ENCODE peak calls at places on chromosomes 5 and 9, in eight cellular contexts. T is CD4-positive, CD25-positive, alpha-beta regulatory T cell; D is upper lobe of right lung; F is psoas muscle; Q is breast epithelium; Z is pancreas; V is CD8-positive, alpha-beta T cell; J is SJSA1. U is an unnamed sample.

GRCh38 chr5:64606926-64607325 is 83.4 kb upstream of the SHISAL2B start:
- DNase-seq in T (no peak), D (no peak), F (no peak), Q (no peak), Z (no peak), V (no peak), J (no peak), U (no peak)

GRCh38 chr9:121557581-121558422 is 58.2 kb upstream of the GGTA1 start:
- DNase-seq in T (no peak), D (peak), F (peak), Q (peak), Z (no peak), V (no peak), J (peak), U (peak)

GRCh38 chr5:39219433-39219832 is at the start of gene FYB1:
- DNase-seq in T (no peak), D (no peak), F (no peak), Q (no peak), Z (no peak), V (no peak), J (no peak), U (peak)

GRCh38 chr5:53472720-53473510 is 7.5 kb upstream of the FST start:
- DNase-seq in T (no peak), D (no peak), F (no peak), Q (no peak), Z (no peak), V (no peak), J (no peak), U (no peak)

GRCh38 chr9:135228345-135228982 is 141.0 kb downstream of the OLFM1 start:
- DNase-seq in T (no peak), D (peak), F (peak), Q (no peak), Z (no peak), V (no peak), J (no peak), U (no peak)

GRCh38 chr9:2461886-2462285 is 159.7 kb upstream of the VLDLR start:
- DNase-seq in T (no peak), D (no peak), F (no peak), Q (no peak), Z (no peak), V (no peak), J (no peak), U (no peak)

GRCh38 chr5:151745071-151745705 is 13.2 kb downstream of the ATOX1 start:
- DNase-seq in T (no peak), D (no peak), F (no peak), Q (peak), Z (no peak), V (no peak), J (peak), U (peak)

GRCh38 chr5:161233553-161233952 is 313.0 kb downstream of the GABRB2 start:
- DNase-seq in T (no peak), D (no peak), F (no peak), Q (no peak), Z (no peak), V (no peak), J (no peak), U (no peak)

GRCh38 chr5:149681252-149681651 is 48.9 kb upstream of the PPARGC1B start:
- DNase-seq in T (no peak), D (no peak), F (no peak), Q (no peak), Z (no peak), V (no peak), J (no peak), U (no peak)
- H3K27ac ChIP-seq in T (no peak), D (no peak), F (no peak), Q (no peak), Z (no peak), V (no peak), J (no peak), U (no peak)

GRCh38 chr5:167753725-167754490 is 537.5 kb upstream of the WWC1 start:
- DNase-seq in T (no peak), D (no peak), F (no peak), Q (no peak), Z (no peak), V (no peak), J (no peak), U (no peak)
- H3K27ac ChIP-seq in T (no peak), D (no peak), F (no peak), Q (no peak), Z (no peak), V (no peak), J (no peak), U (no peak)

GRCh38 chr9:36575411-36575882 is 2.8 kb downstream of the MELK start:
- DNase-seq in T (no peak), D (no peak), F (no peak), Q (no peak), Z (no peak), V (no peak), J (no peak), U (no peak)
- H3K27ac ChIP-seq in T (no peak), D (no peak), F (no peak), Q (no peak), Z (no peak), V (no peak), J (peak), U (no peak)

GRCh38 chr5:133397986-133398645 is 214.2 kb downstream of the FSTL4 start:
- DNase-seq in T (no peak), D (no peak), F (no peak), Q (no peak), Z (no peak), V (no peak), J (no peak), U (no peak)

GRCh38 chr5:133396724-133397123 is 215.6 kb downstream of the FSTL4 start:
- DNase-seq in T (no peak), D (no peak), F (no peak), Q (no peak), Z (no peak), V (no peak), J (no peak), U (no peak)

GRCh38 chr5:133398646-133399081 is 213.7 kb downstream of the FSTL4 start:
- DNase-seq in T (no peak), D (no peak), F (no peak), Q (no peak), Z (no peak), V (no peak), J (no peak), U (no peak)

GRCh38 chr5:133396187-133396621 is 216.1 kb downstream of the FSTL4 start:
- DNase-seq in T (no peak), D (no peak), F (no peak), Q (no peak), Z (no peak), V (no peak), J (no peak), U (no peak)

GRCh38 chr5:133397432-133397831 is 214.9 kb downstream of the FSTL4 start:
- DNase-seq in T (no peak), D (no peak), F (no peak), Q (no peak), Z (no peak), V (no peak), J (no peak), U (no peak)
- H3K27ac ChIP-seq in T (no peak), D (no peak), F (no peak), Q (no peak), Z (no peak), V (no peak), J (no peak), U (no peak)

GRCh38 chr5:68746220-68747076 is 347.4 kb upstream of the SLC30A5 start:
- DNase-seq in T (no peak), D (no peak), F (no peak), Q (peak), Z (no peak), V (no peak), J (no peak), U (peak)

GRCh38 chr5:68740204-68740910 is 353.5 kb upstream of the SLC30A5 start:
- DNase-seq in T (no peak), D (no peak), F (no peak), Q (no peak), Z (no peak), V (no peak), J (no peak), U (no peak)

GRCh38 chr5:68745459-68745858 is 348.4 kb upstream of the SLC30A5 start:
- DNase-seq in T (no peak), D (no peak), F (no peak), Q (no peak), Z (no peak), V (no peak), J (no peak), U (no peak)

GRCh38 chr5:68747077-68747420 is 346.8 kb upstream of the SLC30A5 start:
- DNase-seq in T (no peak), D (no peak), F (no peak), Q (no peak), Z (no peak), V (no peak), J (no peak), U (no peak)

GRCh38 chr5:68744196-68744595 is 349.6 kb upstream of the SLC30A5 start:
- DNase-seq in T (no peak), D (no peak), F (no peak), Q (no peak), Z (no peak), V (no peak), J (no peak), U (no peak)
- H3K27ac ChIP-seq in T (no peak), D (no peak), F (no peak), Q (no peak), Z (no peak), V (no peak), J (no peak), U (no peak)

GRCh38 chr5:71653119-71653518 is 66.0 kb upstream of the CARTPT start:
- DNase-seq in T (no peak), D (no peak), F (no peak), Q (peak), Z (no peak), V (no peak), J (no peak), U (no peak)
- H3K27ac ChIP-seq in T (no peak), D (no peak), F (no peak), Q (peak), Z (no peak), V (no peak), J (no peak), U (no peak)